ENCODE peak calls at places on chromosome 19, in four cellular contexts. V is stimulated activated CD4-positive, alpha-beta T cell treated with anti-CD3 and anti-CD28 coated beads, Interleukin-15, amount 100 ng/mL, for 1 hour; F is CD14-positive monocyte; D is cerebellar cortex. Y is an unnamed sample.

GRCh38 chr19:31598730-31599238 is 249.5 kb upstream of the TSHZ3 start:
- DNase-seq in V (no peak), D (no peak), F (no peak), Y (no peak)

GRCh38 chr19:44592451-44592890 is 20.9 kb upstream of the IGSF23 start:
- DNase-seq in V (no peak), D (no peak), F (no peak), Y (no peak)

GRCh38 chr19:11435833-11436313 is 438 bp downstream of the PRKCSH start:
- DNase-seq in V (no peak), D (no peak), F (no peak), Y (no peak)

GRCh38 chr19:44573647-44574046 is 39.7 kb upstream of the IGSF23 start:
- DNase-seq in D (no peak), F (no peak), V (no peak), Y (no peak)

GRCh38 chr19:14599548-14600147 is 16.8 kb downstream of the CLEC17A start:
- DNase-seq in D (no peak), F (no peak), V (no peak), Y (no peak)

GRCh38 chr19:53870485-53870844 is 2.8 kb downstream of the MYADM start:
- DNase-seq in F (peak), V (no peak), D (no peak), Y (peak)

GRCh38 chr19:13765395-13766094 is 1.2 kb downstream of the MRI1 start:
- DNase-seq in F (no peak), D (no peak), V (no peak), Y (no peak)

GRCh38 chr19:2507109-2507508 is 31.2 kb downstream of the GADD45B start:
- DNase-seq in V (no peak), F (peak), D (no peak), Y (peak)

GRCh38 chr19:33559996-33560395 is 38.4 kb upstream of the PEPD start:
- DNase-seq in D (no peak), V (no peak), F (no peak), Y (no peak)

GRCh38 chr19:13699786-13700185 is 64.5 kb upstream of the MRI1 start:
- DNase-seq in V (no peak), F (no peak), D (no peak), Y (no peak)

GRCh38 chr19:30692517-30692870 is 320.3 kb downstream of the ZNF536 start:
- DNase-seq in D (no peak), V (no peak), F (no peak), Y (no peak)

GRCh38 chr19:2952953-2953481 is 8.2 kb upstream of the ZNF77 start:
- DNase-seq in V (no peak), F (no peak), D (no peak), Y (peak)

GRCh38 chr19:18388328-18389094 is 2.6 kb downstream of the GDF15 start:
- DNase-seq in F (peak), D (peak), V (peak), Y (peak)

GRCh38 chr19:7923295-7924191 is 2.4 kb downstream of the CTXN1 start:
- DNase-seq in F (peak), V (no peak), D (no peak), Y (no peak)

GRCh38 chr19:1445185-1445931 is 4.6 kb upstream of the APC2 start:
- DNase-seq in V (peak), F (no peak), D (peak), Y (peak)

GRCh38 chr19:48490980-48491792 is 20.4 kb downstream of the LMTK3 start:
- DNase-seq in D (no peak), F (no peak), V (peak), Y (peak)

Y was measured in HT-29.